ENCODE peak calls at places on chromosomes 2 and 18, in five cellular contexts. O is mesendoderm, N is MM.1S, E is lower lobe of right lung, Z is cardiac muscle cell. Y is an unnamed sample.

GRCh38 chr2:205650450-205650849 is 31.9 kb upstream of the NRP2 start:
- DNase-seq in Z (peak; percentile 71), E (no peak), O (peak; percentile 90), N (no peak), Y (peak; percentile 68)

GRCh38 chr2:187148059-187148714 is 299.2 kb upstream of the ZSWIM2 start:
- DNase-seq in Z (no peak), E (no peak), N (no peak), O (no peak), Y (no peak)

GRCh38 chr2:200274116-200275075 is 32.1 kb upstream of the SPATS2L start:
- DNase-seq in Z (peak; percentile 27), N (no peak), O (peak; percentile 74), E (no peak), Y (no peak)

GRCh38 chr2:68975844-68976243 is 1.4 kb downstream of the GKN1 start:
- DNase-seq in O (no peak), Z (no peak), E (no peak), N (no peak), Y (no peak)

GRCh38 chr18:73681398-73681797 is 466.2 kb downstream of the FBXO15 start:
- DNase-seq in Z (no peak), E (no peak), O (no peak), N (no peak), Y (no peak)

GRCh38 chr2:127810156-127810636 is 775 bp downstream of the WDR33 start:
- DNase-seq in O (peak; percentile 62), N (no peak), E (no peak), Z (peak; percentile 19), Y (peak; percentile 51)

GRCh38 chr2:42168459-42169099 is 574 bp upstream of the EML4 start:
- DNase-seq in Z (no peak), N (no peak), E (peak; percentile 49), O (no peak), Y (no peak)

GRCh38 chr2:241125626-241126025 is 23.5 kb upstream of the MTERF4 start:
- DNase-seq in N (no peak), O (no peak), Z (no peak), E (peak; percentile 31), Y (no peak)

GRCh38 chr2:145595296-145595695 is 1075.4 kb upstream of the ZEB2 start:
- DNase-seq in O (no peak), E (no peak), Z (peak; percentile 32), N (no peak), Y (no peak)

GRCh38 chr2:146376511-146377084 is 1468.2 kb upstream of the ACVR2A start:
- DNase-seq in O (no peak), Z (no peak), N (no peak), E (no peak), Y (no peak)

GRCh38 chr2:9226458-9227380 is 20.1 kb downstream of the ASAP2 start:
- DNase-seq in E (no peak), N (no peak), Z (no peak), O (peak; percentile 66), Y (no peak)
- H3K4me1 ChIP-seq in E (peaks cover 67% of the 10 kb centered on the region), N (no peaks in the 10 kb centered on the region), Z (peaks cover 2% of the 10 kb centered on the region), O (peaks cover 12% of the 10 kb centered on the region), Y (no peaks in the 10 kb centered on the region)

GRCh38 chr2:163733301-163733938 is 2.4 kb downstream of the FIGN start:
- DNase-seq in Z (no peak), E (no peak), O (no peak), N (no peak), Y (peak; percentile 55)
- H3K4me3 ChIP-seq in Z (peak overlapping the region; percentile 98), E (peak overlapping the region; percentile 57), O (no peak overlapping the region), N (no peak overlapping the region), Y (peak overlapping the region; percentile 66)

GRCh38 chr2:45010706-45011036 is 1.4 kb upstream of the SIX2 start:
- DNase-seq in Z (peak; percentile 17), O (no peak), N (no peak), E (no peak), Y (no peak)
- H3K27me3 ChIP-seq in Z (peaks cover 92% of the 10 kb centered on the region), O (peaks cover 61% of the 10 kb centered on the region), N (no peaks in the 10 kb centered on the region), E (peaks cover 96% of the 10 kb centered on the region), Y (peaks cover under 1% of the 10 kb centered on the region)

GRCh38 chr2:231928481-231928880 is 2.3 kb upstream of the NPPC start:
- DNase-seq in E (no peak), O (peak; percentile 37), Z (no peak), N (no peak), Y (peak; percentile 37)
- H3K4me1 ChIP-seq in E (peaks cover 25% of the 10 kb centered on the region), O (no peaks in the 10 kb centered on the region), Z (no peaks in the 10 kb centered on the region), N (no peaks in the 10 kb centered on the region), Y (peaks cover 6% of the 10 kb centered on the region)

GRCh38 chr18:74694436-74694835 is 96.8 kb downstream of the ZNF407 start:
- DNase-seq in E (no peak), Z (no peak), O (no peak), N (no peak), Y (no peak)

GRCh38 chr18:74695170-74695569 is 97.5 kb downstream of the ZNF407 start:
- DNase-seq in O (no peak), N (no peak), E (no peak), Z (no peak), Y (no peak)

GRCh38 chr18:74698881-74699280 is 101.2 kb downstream of the ZNF407 start:
- DNase-seq in O (no peak), E (no peak), Z (no peak), N (no peak), Y (no peak)

GRCh38 chr18:74702951-74703350 is 105.3 kb downstream of the ZNF407 start:
- DNase-seq in Z (no peak), O (no peak), E (no peak), N (no peak), Y (no peak)

GRCh38 chr18:74699455-74699854 is 101.8 kb downstream of the ZNF407 start:
- DNase-seq in O (no peak), Z (no peak), E (no peak), N (no peak), Y (no peak)
- H3K4me3 ChIP-seq in O (no peak overlapping the region), Z (no peak overlapping the region), E (no peak overlapping the region), N (no peak overlapping the region), Y (no peak overlapping the region)

DNA sequence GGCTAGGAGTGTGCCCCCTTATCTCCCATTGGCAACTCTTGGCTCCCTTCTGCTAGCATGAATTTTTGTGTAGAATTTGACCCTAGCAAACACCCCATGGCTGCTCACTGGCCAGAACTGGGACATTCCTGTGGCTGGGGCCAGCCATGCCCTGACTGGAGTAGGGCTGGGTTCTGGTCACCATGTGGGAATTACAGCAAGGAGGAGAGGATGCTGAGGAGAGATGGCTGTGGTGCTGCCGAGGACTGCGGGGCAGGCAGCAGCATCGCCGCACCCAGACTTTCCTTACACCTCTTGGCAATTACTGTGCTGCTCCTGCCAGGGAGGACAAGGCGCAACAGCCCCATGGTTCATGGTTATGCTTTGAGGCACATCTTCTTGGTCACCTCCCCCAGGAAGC is 12.7 kb downstream of the KCNF1 start:
- DNase-seq in Z (no peak), E (no peak), O (no peak), N (no peak), Y (no peak)
- H3K27me3 ChIP-seq in Z (no peaks in the 10 kb centered on the region), E (peaks cover 5% of the 10 kb centered on the region), O (no peaks in the 10 kb centered on the region), N (peaks cover 4% of the 10 kb centered on the region), Y (peaks cover 12% of the 10 kb centered on the region)